ENCODE peak calls at places on chromosomes 12 and 14, in seven cellular contexts. Y, J, K, X, W, I and N are unnamed samples.

GRCh38 chr12:72288436-72288835 is 16.3 kb downstream of the TRHDE start:
- DNase-seq in Y (no peak), J (no peak), K (no peak), X (no peak), W (no peak), I (no peak), N (no peak)

GRCh38 chr14:52380294-52380693 is 66.2 kb downstream of the PTGER2 start:
- DNase-seq in Y (no peak), J (no peak), K (no peak), X (peak; percentile 81), W (no peak), I (no peak), N (no peak)

GRCh38 chr14:101705733-101706508 is 55.6 kb upstream of the PPP2R5C start:
- DNase-seq in Y (no peak), J (peak; percentile 58), K (no peak), X (no peak), W (no peak), I (no peak), N (no peak)

GRCh38 chr12:66751432-66752113 is 72.7 kb upstream of the GRIP1 start:
- DNase-seq in Y (no peak), J (no peak), K (no peak), X (peak; percentile 14), W (no peak), I (no peak), N (no peak)

GRCh38 chr12:131565256-131566005 is 145.5 kb upstream of the SFSWAP start:
- DNase-seq in Y (no peak), J (no peak), K (peak; percentile 30), X (no peak), W (no peak), I (no peak), N (no peak)

GRCh38 chr12:104507672-104508071 is 50.9 kb downstream of the CHST11 start:
- DNase-seq in Y (no peak), J (no peak), K (no peak), X (no peak), W (no peak), I (peak; percentile 90), N (no peak)

GRCh38 chr12:82874935-82875334 is 188.2 kb downstream of the TMTC2 start:
- DNase-seq in Y (no peak), J (no peak), K (no peak), X (no peak), W (peak; percentile 51), I (no peak), N (no peak)

GRCh38 chr12:53808023-53808705 is 56.4 kb upstream of the CISTR start:
- DNase-seq in Y (no peak), J (peak; percentile 72), K (no peak), X (no peak), W (no peak), I (no peak), N (no peak)